ENCODE peak calls at places on chromosomes 12 and 14, in six cellular contexts. C is lung, W is mesendoderm, V is mesenchymal stem cell, N is A549, P is cardiac muscle cell. Z is an unnamed sample.

GRCh38 chr14:59356298-59356697 is 108.9 kb downstream of the GPR135 start:
- DNase-seq in W (no peak), C (peak; percentile 34), V (no peak), P (no peak), N (no peak), Z (no peak)

GRCh38 chr12:54360717-54361456 is 3.4 kb downstream of the GPR84 start:
- DNase-seq in P (peak; percentile 86), C (peak; percentile 78), N (peak; percentile 78), W (peak; percentile 96), V (peak; percentile 86), Z (peak; percentile 84)

GRCh38 chr14:55094630-55095157 is 34.4 kb upstream of the LGALS3 start:
- DNase-seq in P (no peak), V (peak; percentile 79), W (peak; percentile 49), N (no peak), C (no peak), Z (no peak)

GRCh38 chr12:47222960-47223847 is 143.4 kb upstream of the AMIGO2 start:
- DNase-seq in C (no peak), V (peak; percentile 34), P (peak; percentile 56), W (peak; percentile 91), N (no peak), Z (no peak)

GRCh38 chr14:101927859-101928258 is 36.5 kb upstream of the DYNC1H1 start:
- DNase-seq in N (no peak), P (peak; percentile 98), C (peak; percentile 68), W (no peak), V (peak; percentile 87), Z (peak; percentile 38)

GRCh38 chr12:102316723-102317122 is 119.1 kb upstream of the PMCH start:
- DNase-seq in V (no peak), W (no peak), C (no peak), N (no peak), P (no peak), Z (no peak)

GRCh38 chr12:78361683-78362082 is 502.9 kb upstream of the SYT1 start:
- DNase-seq in C (no peak), V (no peak), N (no peak), W (no peak), P (no peak), Z (no peak)

GRCh38 chr12:639566-639965 is 23.7 kb downstream of the NINJ2 start:
- DNase-seq in C (no peak), P (no peak), V (no peak), W (no peak), N (no peak), Z (no peak)

GRCh38 chr12:132426349-132427176 is 63.4 kb upstream of the FBRSL1 start:
- DNase-seq in P (no peak), C (no peak), W (no peak), V (no peak), N (no peak), Z (peak; percentile 70)

GRCh38 chr14:52080171-52080800 is 11.4 kb upstream of the NID2 start:
- DNase-seq in P (peak; percentile 91), C (no peak), W (no peak), N (no peak), V (peak; percentile 88), Z (no peak)
- H3K27ac ChIP-seq in P (peak overlapping the region; percentile 80), C (no peak overlapping the region), W (no peak overlapping the region), N (peak overlapping the region; percentile 53), V (peak overlapping the region; percentile 77), Z (no peak overlapping the region)

GRCh38 chr12:125454786-125455450 is 389.7 kb downstream of the AACS start:
- DNase-seq in N (no peak), W (no peak), V (no peak), C (no peak), P (no peak), Z (no peak)
- H3K27ac ChIP-seq in N (no peak overlapping the region), W (no peak overlapping the region), V (no peak overlapping the region), C (no peak overlapping the region), P (no peak overlapping the region), Z (no peak overlapping the region)

GRCh38 chr14:30234966-30235365 is 307.3 kb upstream of the PRKD1 start:
- DNase-seq in V (no peak), N (no peak), W (no peak), P (no peak), C (no peak), Z (no peak)

GRCh38 chr14:30227871-30228270 is 300.2 kb upstream of the PRKD1 start:
- DNase-seq in C (no peak), N (no peak), W (no peak), P (peak; percentile 63), V (peak; percentile 59), Z (peak; percentile 7)

GRCh38 chr14:30235485-30235884 is 307.8 kb upstream of the PRKD1 start:
- DNase-seq in V (no peak), W (no peak), N (no peak), C (no peak), P (no peak), Z (no peak)

GRCh38 chr14:30227436-30227835 is 299.8 kb upstream of the PRKD1 start:
- DNase-seq in P (peak; percentile 86), V (no peak), C (no peak), N (no peak), W (no peak), Z (no peak)

GRCh38 chr14:30230719-30231118 is 303.1 kb upstream of the PRKD1 start:
- DNase-seq in C (no peak), W (no peak), N (no peak), V (no peak), P (no peak), Z (no peak)
- H3K27ac ChIP-seq in C (no peak overlapping the region), W (no peak overlapping the region), N (no peak overlapping the region), V (no peak overlapping the region), P (no peak overlapping the region), Z (no peak overlapping the region)

DNA sequence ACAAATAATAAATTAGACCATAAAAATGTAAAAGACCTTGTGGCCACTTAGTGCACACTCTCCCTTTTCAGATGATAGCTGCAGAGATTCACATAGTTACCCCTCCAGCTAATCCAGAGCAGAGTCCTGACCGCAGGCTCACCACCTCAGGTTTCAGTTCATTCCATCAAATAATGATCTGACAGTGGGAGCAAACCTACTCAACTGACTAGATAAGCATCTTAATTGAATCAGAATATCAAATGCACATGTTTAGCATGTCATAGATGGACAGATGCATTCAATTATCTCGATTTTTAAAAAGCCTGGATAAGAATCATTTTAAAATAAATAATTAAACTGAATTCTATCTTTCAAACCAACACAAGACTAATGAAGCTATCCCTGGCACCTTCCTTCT is 242.3 kb upstream of the PDZRN4 start:
- DNase-seq in W (no peak), C (no peak), N (no peak), P (no peak), V (no peak), Z (no peak)
- H3K27ac ChIP-seq in W (no peak overlapping the region), C (no peak overlapping the region), N (no peak overlapping the region), P (no peak overlapping the region), V (no peak overlapping the region), Z (no peak overlapping the region)

GRCh38 chr12:63821781-63822251 is 22.7 kb upstream of the SRGAP1 start:
- DNase-seq in P (peak; percentile 50), V (no peak), W (no peak), N (no peak), C (no peak), Z (no peak)
- H3K27ac ChIP-seq in P (no peak overlapping the region), V (no peak overlapping the region), W (no peak overlapping the region), N (no peak overlapping the region), C (no peak overlapping the region), Z (no peak overlapping the region)

Z was measured in body of pancreas.